ENCODE peak calls at places on chromosome X, in six cellular contexts. One of them, this sample, is unnamed.
A peak's percentile ranks its signal among the peaks of the same experiment; 100 is the strongest.

GRCh38 chrX:19046343-19047215 is 62.7 kb upstream of the PHKA2 start:
- ATAC-seq in upper lobe of left lung: no peak
- ATAC-seq in A549: peak; percentile 95
- ATAC-seq in GM12878: peak; percentile 52
- ATAC-seq in HepG2: no peak
- ATAC-seq in K562: no peak
- ATAC-seq in this sample: no peak

GRCh38 chrX:8201896-8202331 is 30.8 kb upstream of the VCX2 start:
- ATAC-seq in upper lobe of left lung: no peak
- ATAC-seq in A549: no peak
- ATAC-seq in GM12878: no peak
- ATAC-seq in HepG2: no peak
- ATAC-seq in K562: no peak
- ATAC-seq in this sample: no peak

GRCh38 chrX:77960567-77960966 is 8.9 kb downstream of the PGAM4 start:
- ATAC-seq in upper lobe of left lung: no peak
- ATAC-seq in A549: no peak
- ATAC-seq in GM12878: no peak
- ATAC-seq in HepG2: no peak
- ATAC-seq in K562: no peak
- ATAC-seq in this sample: no peak

GRCh38 chrX:139842326-139843175 is 90.3 kb downstream of the ATP11C start:
- ATAC-seq in upper lobe of left lung: no peak
- ATAC-seq in A549: no peak
- ATAC-seq in GM12878: no peak
- ATAC-seq in HepG2: no peak
- ATAC-seq in K562: no peak
- ATAC-seq in this sample: no peak

GRCh38 chrX:15694968-15695451 is 30.4 kb upstream of the CLTRN start:
- ATAC-seq in upper lobe of left lung: no peak
- ATAC-seq in A549: no peak
- ATAC-seq in GM12878: no peak
- ATAC-seq in HepG2: no peak
- ATAC-seq in K562: no peak
- ATAC-seq in this sample: no peak

GRCh38 chrX:7115557-7115956 is 32.0 kb upstream of the STS start:
- ATAC-seq in upper lobe of left lung: no peak
- ATAC-seq in A549: no peak
- ATAC-seq in GM12878: peak; percentile 77
- ATAC-seq in HepG2: no peak
- ATAC-seq in K562: no peak
- ATAC-seq in this sample: no peak

GRCh38 chrX:119606508-119607389 is 525 bp upstream of the NKRF start:
- ATAC-seq in upper lobe of left lung: peak; percentile 91
- ATAC-seq in A549: no peak
- ATAC-seq in GM12878: peak; percentile 20
- ATAC-seq in HepG2: peak; percentile 36
- ATAC-seq in K562: no peak
- ATAC-seq in this sample: peak; percentile 24

GRCh38 chrX:109831326-109831985 is 98.4 kb upstream of the ACSL4 start:
- ATAC-seq in upper lobe of left lung: no peak
- ATAC-seq in A549: no peak
- ATAC-seq in GM12878: peak; percentile 62
- ATAC-seq in HepG2: no peak
- ATAC-seq in K562: no peak
- ATAC-seq in this sample: no peak

GRCh38 chrX:67636532-67636931 is 92.7 kb downstream of the AR start:
- ATAC-seq in upper lobe of left lung: no peak
- ATAC-seq in A549: peak; percentile 24
- ATAC-seq in GM12878: no peak
- ATAC-seq in HepG2: no peak
- ATAC-seq in K562: no peak
- ATAC-seq in this sample: no peak

GRCh38 chrX:96540111-96540631 is 144.5 kb upstream of the DIAPH2 start:
- ATAC-seq in upper lobe of left lung: no peak
- ATAC-seq in A549: no peak
- ATAC-seq in GM12878: no peak
- ATAC-seq in HepG2: no peak
- ATAC-seq in K562: no peak
- ATAC-seq in this sample: no peak

GRCh38 chrX:128287693-128288092 is 235.5 kb upstream of the ACTRT1 start:
- ATAC-seq in upper lobe of left lung: no peak
- ATAC-seq in A549: no peak
- ATAC-seq in GM12878: no peak
- ATAC-seq in HepG2: no peak
- ATAC-seq in K562: no peak
- ATAC-seq in this sample: no peak

GRCh38 chrX:143945171-143945570 is 61.3 kb downstream of the UBE2NL start:
- ATAC-seq in upper lobe of left lung: no peak
- ATAC-seq in A549: no peak
- ATAC-seq in GM12878: no peak
- ATAC-seq in HepG2: no peak
- ATAC-seq in K562: no peak
- ATAC-seq in this sample: no peak

GRCh38 chrX:112816908-112817307 is 23.7 kb downstream of the AMOT start:
- ATAC-seq in upper lobe of left lung: no peak
- ATAC-seq in A549: no peak
- ATAC-seq in GM12878: no peak
- ATAC-seq in HepG2: no peak
- ATAC-seq in K562: no peak
- ATAC-seq in this sample: no peak

GRCh38 chrX:1163231-1163630 is 49.2 kb downstream of the CRLF2 start:
- ATAC-seq in upper lobe of left lung: no peak
- ATAC-seq in A549: no peak
- ATAC-seq in GM12878: no peak
- ATAC-seq in HepG2: no peak
- ATAC-seq in K562: no peak
- ATAC-seq in this sample: no peak

GRCh38 chrX:53686151-53686885 is at the start of gene HUWE1:
- ATAC-seq in upper lobe of left lung: peak; percentile 66
- ATAC-seq in A549: peak; percentile 78
- ATAC-seq in GM12878: peak; percentile 73
- ATAC-seq in HepG2: peak; percentile 75
- ATAC-seq in K562: peak; percentile 74
- ATAC-seq in this sample: peak; percentile 51

GRCh38 chrX:74119016-74119910 is 184.7 kb upstream of the ZCCHC13 start:
- ATAC-seq in upper lobe of left lung: peak; percentile 19
- ATAC-seq in A549: peak; percentile 78
- ATAC-seq in GM12878: no peak
- ATAC-seq in HepG2: no peak
- ATAC-seq in K562: no peak
- ATAC-seq in this sample: no peak

GRCh38 chrX:47831788-47832187 is 4.9 kb upstream of the ZNF81 start:
- ATAC-seq in upper lobe of left lung: no peak
- ATAC-seq in A549: peak; percentile 20
- ATAC-seq in GM12878: peak; percentile 68
- ATAC-seq in HepG2: peak; percentile 35
- ATAC-seq in K562: peak; percentile 50
- ATAC-seq in this sample: no peak

GRCh38 chrX:130543603-130544002 is 141.8 kb downstream of the RBMX2 start:
- ATAC-seq in upper lobe of left lung: no peak
- ATAC-seq in A549: no peak
- ATAC-seq in GM12878: no peak
- ATAC-seq in HepG2: no peak
- ATAC-seq in K562: no peak
- ATAC-seq in this sample: no peak

GRCh38 chrX:136866337-136867095 is 14.0 kb downstream of the RBMX start:
- ATAC-seq in upper lobe of left lung: no peak
- ATAC-seq in A549: peak; percentile 56
- ATAC-seq in GM12878: no peak
- ATAC-seq in HepG2: peak; percentile 56
- ATAC-seq in K562: peak; percentile 43
- ATAC-seq in this sample: peak; percentile 25

GRCh38 chrX:148501121-148502066 is 977 bp downstream of the AFF2 start:
- ATAC-seq in upper lobe of left lung: no peak
- ATAC-seq in A549: peak; percentile 59
- ATAC-seq in GM12878: no peak
- ATAC-seq in HepG2: peak; percentile 28
- ATAC-seq in K562: no peak
- ATAC-seq in this sample: no peak

GRCh38 chrX:64894454-64895038 is 81.7 kb downstream of the ZC4H2 start:
- ATAC-seq in upper lobe of left lung: peak; percentile 59
- ATAC-seq in A549: peak; percentile 61
- ATAC-seq in GM12878: no peak
- ATAC-seq in HepG2: peak; percentile 99
- ATAC-seq in K562: peak; percentile 87
- ATAC-seq in this sample: no peak

GRCh38 chrX:2351999-2352995 is 148.5 kb downstream of the DHRSX start:
- ATAC-seq in upper lobe of left lung: no peak
- ATAC-seq in A549: peak; percentile 79
- ATAC-seq in GM12878: no peak
- ATAC-seq in HepG2: no peak
- ATAC-seq in K562: peak; percentile 96
- ATAC-seq in this sample: no peak

DNA sequence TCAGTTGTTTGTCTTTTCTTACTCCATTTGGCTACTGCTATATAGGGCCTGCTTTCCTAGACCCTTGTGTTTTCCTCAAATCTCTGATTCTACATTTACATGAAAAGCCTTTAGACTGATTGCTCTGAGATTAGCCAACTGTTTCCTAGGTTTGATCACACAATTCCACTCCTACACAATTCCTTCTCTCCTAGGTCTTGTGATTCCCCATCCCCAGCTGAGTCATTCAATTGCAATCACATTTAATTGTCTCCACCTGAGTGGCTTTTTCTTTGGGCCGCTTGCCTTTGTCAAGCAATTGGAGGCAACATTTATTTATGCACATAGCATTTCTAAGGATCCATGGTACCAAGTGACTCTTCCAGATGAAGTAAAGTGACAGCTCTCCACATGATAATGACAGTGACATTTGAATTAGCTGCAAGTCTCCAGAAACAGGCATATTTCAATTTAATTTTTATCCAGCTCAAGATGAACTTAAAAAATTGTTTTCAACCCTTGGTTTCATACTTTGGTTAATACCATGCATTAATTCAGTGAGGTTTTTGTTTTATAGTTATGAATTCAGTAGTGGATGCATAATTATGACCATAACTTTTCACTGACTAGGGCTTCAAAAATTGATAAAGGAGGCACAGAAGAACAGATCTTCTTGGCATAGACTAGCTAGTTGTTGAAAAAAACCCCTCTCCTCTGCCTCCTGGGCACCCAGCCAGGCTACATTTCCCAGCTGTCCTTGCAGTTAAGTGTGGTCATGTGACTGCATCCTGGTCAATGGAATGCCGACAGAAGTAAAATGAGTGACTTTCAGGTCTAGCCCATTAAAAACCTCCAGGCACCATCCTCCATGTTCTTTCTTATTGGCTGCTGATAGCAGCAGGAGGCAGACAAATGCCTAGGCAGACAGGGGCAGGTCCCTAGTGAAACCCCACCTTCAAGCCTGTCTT is 35.6 kb downstream of the ATXN3L start:
- ATAC-seq in upper lobe of left lung: no peak
- ATAC-seq in A549: no peak
- ATAC-seq in GM12878: no peak
- ATAC-seq in HepG2: no peak
- ATAC-seq in K562: no peak
- ATAC-seq in this sample: no peak
- TF ChIP-seq EP300 in upper lobe of left lung: no peak
- TF ChIP-seq EP300 in A549: no peak
- TF ChIP-seq EP300 in GM12878: no peak
- TF ChIP-seq EP300 in HepG2: no peak
- TF ChIP-seq EP300 in K562: no peak
- TF ChIP-seq EP300 in this sample: no peak

DNA sequence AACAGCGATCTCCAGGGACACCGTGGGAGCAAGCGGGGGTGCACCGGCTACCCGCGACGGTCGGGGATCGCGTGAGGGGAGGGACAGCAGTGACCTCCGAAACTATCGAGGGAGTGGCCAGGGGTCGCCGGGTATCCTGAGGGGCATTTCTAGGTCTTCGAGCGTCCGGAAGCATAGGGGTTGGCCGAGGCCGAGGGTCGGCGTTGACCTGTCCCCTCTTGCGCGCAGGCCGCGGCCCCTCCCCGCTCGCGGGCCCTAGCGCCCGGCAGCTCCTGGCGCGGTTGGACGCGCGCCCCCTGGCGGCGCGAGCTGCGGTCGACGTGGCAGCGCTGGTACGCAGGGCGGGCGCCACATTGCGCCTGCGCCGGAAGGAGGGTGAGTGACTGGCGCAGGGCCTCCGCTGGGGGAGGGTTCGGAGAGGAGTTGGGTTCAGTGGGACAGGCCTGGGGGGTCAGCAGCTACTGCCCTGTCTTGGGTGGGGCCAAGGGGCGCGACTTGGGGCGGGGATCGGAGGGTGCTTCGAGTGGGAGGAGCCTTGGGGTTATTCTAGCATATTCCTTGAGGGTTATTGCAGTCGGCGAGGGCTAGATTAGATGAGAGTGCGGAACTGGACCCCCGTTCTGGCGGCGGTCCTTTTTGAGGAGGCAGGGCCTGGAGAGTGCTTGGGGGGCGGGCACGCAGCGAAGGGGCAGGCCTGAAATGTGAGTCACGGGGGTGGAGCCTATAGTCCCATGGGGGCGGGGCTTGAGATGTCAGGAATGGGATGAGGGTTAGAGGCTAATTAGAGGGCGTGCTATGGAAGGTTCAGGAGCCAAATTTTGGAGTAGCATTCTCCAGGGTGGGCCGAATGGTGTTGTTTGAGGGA is 1.2 kb downstream of the MAGIX start:
- ATAC-seq in upper lobe of left lung: peak; percentile 82
- ATAC-seq in A549: peak; percentile 89
- ATAC-seq in GM12878: peak; percentile 69
- ATAC-seq in HepG2: peak; percentile 84
- ATAC-seq in K562: peak; percentile 77
- ATAC-seq in this sample: peak; percentile 80
- TF ChIP-seq CTCF in upper lobe of left lung: peak; percentile 97
- TF ChIP-seq CTCF in A549: peak; percentile 81
- TF ChIP-seq CTCF in GM12878: peak; percentile 64
- TF ChIP-seq CTCF in HepG2: peak; percentile 82
- TF ChIP-seq CTCF in K562: peak; percentile 77
- TF ChIP-seq CTCF in this sample: peak; percentile 92

DNA sequence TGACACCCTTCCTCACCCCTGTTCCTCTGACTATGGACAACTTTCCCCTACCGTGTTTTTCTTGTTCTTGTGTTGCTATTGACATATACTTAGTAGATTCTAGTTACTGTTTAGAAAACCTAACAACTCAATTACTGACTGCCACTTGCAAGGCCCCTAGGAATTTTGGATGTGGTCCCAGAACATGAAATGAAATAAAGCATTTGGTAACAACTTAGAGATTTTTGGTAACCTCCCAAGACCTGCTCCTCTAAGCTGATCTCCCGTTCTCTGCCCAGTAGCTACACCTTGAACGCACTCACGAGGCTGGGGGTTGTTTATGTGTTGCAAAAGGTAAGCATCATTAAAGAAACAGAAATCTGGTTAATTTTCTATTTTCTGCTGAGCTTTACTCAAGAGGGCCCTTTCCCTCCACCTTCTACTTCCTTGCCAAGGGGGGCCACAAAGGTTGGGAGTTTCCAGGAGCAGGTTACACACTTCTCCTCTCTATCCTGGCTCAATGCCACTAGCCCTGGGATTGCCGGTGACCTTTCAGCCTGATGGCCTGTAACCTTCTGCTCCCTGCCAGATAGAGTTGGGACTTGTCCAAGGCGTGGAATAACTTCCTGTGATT is 20.5 kb downstream of the GAB3 start:
- ATAC-seq in upper lobe of left lung: peak; percentile 66
- ATAC-seq in A549: no peak
- ATAC-seq in GM12878: no peak
- ATAC-seq in HepG2: no peak
- ATAC-seq in K562: no peak
- ATAC-seq in this sample: peak; percentile 20
- TF ChIP-seq EP300 in upper lobe of left lung: no peak
- TF ChIP-seq EP300 in A549: no peak
- TF ChIP-seq EP300 in GM12878: no peak
- TF ChIP-seq EP300 in HepG2: no peak
- TF ChIP-seq EP300 in K562: no peak
- TF ChIP-seq EP300 in this sample: no peak

GRCh38 chrX:45749375-45749774 is 548.7 kb upstream of the DIPK2B start:
- ATAC-seq in upper lobe of left lung: no peak
- ATAC-seq in A549: peak; percentile 35
- ATAC-seq in GM12878: peak; percentile 19
- ATAC-seq in HepG2: no peak
- ATAC-seq in K562: no peak
- ATAC-seq in this sample: no peak
- TF ChIP-seq CTCF in upper lobe of left lung: no peak
- TF ChIP-seq CTCF in A549: peak; percentile 33
- TF ChIP-seq CTCF in GM12878: peak; percentile 28
- TF ChIP-seq CTCF in HepG2: no peak
- TF ChIP-seq CTCF in K562: peak; percentile 2
- TF ChIP-seq CTCF in this sample: peak; percentile 47